ENCODE peak calls at places on chromosomes 6 and 20, in eight cellular contexts. K is effector CD8-positive, alpha-beta T cell; U is activated naive CD4-positive, alpha-beta T cell treated with anti-CD3 and anti-CD28 coated beads for 36 hours; Q is neural crest cell; C is HEK293T; P is brain microvascular endothelial cell; B is WTC11; Z is lower lobe of right lung. L is an unnamed sample.

GRCh38 chr6:122798099-122798641 is 9.1 kb downstream of the SMPDL3A start:
- DNase-seq in K (no peak), U (peak), Q (no peak), C (no peak), P (peak), B (no peak), Z (no peak), L (peak)

GRCh38 chr6:139534472-139535115 is 160.1 kb upstream of the CITED2 start:
- DNase-seq in K (no peak), U (no peak), Q (no peak), C (no peak), P (no peak), B (no peak), Z (no peak), L (no peak)

GRCh38 chr6:52570291-52570700 is 6.6 kb downstream of the TRAM2 start:
- DNase-seq in K (no peak), U (no peak), Q (no peak), C (no peak), P (no peak), B (no peak), Z (no peak), L (no peak)

GRCh38 chr6:154167163-154167562 is 128.1 kb downstream of the OPRM1 start:
- DNase-seq in K (no peak), U (no peak), Q (no peak), C (no peak), P (no peak), B (no peak), Z (peak), L (peak)

GRCh38 chr20:17593902-17594301 is 24.0 kb downstream of the DSTN start:
- DNase-seq in K (no peak), U (no peak), Q (no peak), C (no peak), P (no peak), B (no peak), Z (no peak), L (no peak)

GRCh38 chr6:127865108-127865507 is 35.8 kb downstream of the THEMIS start:
- DNase-seq in K (no peak), U (no peak), Q (no peak), C (no peak), P (no peak), B (no peak), Z (no peak), L (peak)

GRCh38 chr6:106856227-106856874 is 118.2 kb downstream of the CD24 start:
- DNase-seq in K (no peak), U (no peak), Q (no peak), C (no peak), P (no peak), B (no peak), Z (no peak), L (no peak)

GRCh38 chr6:24431045-24431451 is 28.3 kb downstream of the MRS2 start:
- DNase-seq in K (no peak), U (peak), Q (peak), C (peak), P (peak), B (no peak), Z (no peak), L (peak)

GRCh38 chr6:41536884-41537347 is 9.3 kb upstream of the FOXP4 start:
- DNase-seq in K (no peak), U (no peak), Q (no peak), C (no peak), P (no peak), B (no peak), Z (peak), L (peak)

GRCh38 chr20:59634435-59635005 is 30.2 kb downstream of the PHACTR3 start:
- DNase-seq in K (no peak), U (no peak), Q (no peak), C (no peak), P (no peak), B (no peak), Z (no peak), L (no peak)

GRCh38 chr6:3610206-3610605 is 141.3 kb downstream of the PXDC1 start:
- DNase-seq in K (no peak), U (no peak), Q (no peak), C (no peak), P (peak), B (no peak), Z (no peak), L (peak)

GRCh38 chr6:86869500-86869899 is 67.8 kb upstream of the HTR1E start:
- DNase-seq in K (no peak), U (no peak), Q (no peak), C (no peak), P (no peak), B (no peak), Z (no peak), L (no peak)

L was measured in DMS53.